ENCODE peak calls at places on chromosome 19, in nine cellular contexts. One of them, this sample, is unnamed.
A peak's percentile ranks its signal among the peaks of the same experiment; 100 is the strongest.

GRCh38 chr19:17346109-17346671 is 8.8 kb downstream of the GTPBP3 start:
- DNase-seq in neural progenitor cell: peak; percentile 83
- DNase-seq in NCI-H1930: no peak
- DNase-seq in neural crest cell: peak; percentile 90
- DNase-seq in ELR: peak; percentile 74
- DNase-seq in HS-5: no peak
- DNase-seq in activated T-cell treated with anti-CD3 and anti-CD28 coated beads for 1 hour: peak; percentile 76
- DNase-seq in head of caudate nucleus: peak; percentile 84
- DNase-seq in NCI-H2081: peak; percentile 56
- DNase-seq in this sample: no peak

GRCh38 chr19:21202865-21203494 is 61.1 kb downstream of the ZNF431 start:
- DNase-seq in neural progenitor cell: peak; percentile 65
- DNase-seq in NCI-H1930: no peak
- DNase-seq in neural crest cell: peak; percentile 13
- DNase-seq in ELR: peak; percentile 53
- DNase-seq in HS-5: no peak
- DNase-seq in activated T-cell treated with anti-CD3 and anti-CD28 coated beads for 1 hour: peak; percentile 3
- DNase-seq in head of caudate nucleus: peak; percentile 15
- DNase-seq in NCI-H2081: peak; percentile 3
- DNase-seq in this sample: no peak

GRCh38 chr19:14410054-14410774 is 8.9 kb downstream of the DDX39A start:
- DNase-seq in neural progenitor cell: no peak
- DNase-seq in NCI-H1930: no peak
- DNase-seq in neural crest cell: no peak
- DNase-seq in ELR: no peak
- DNase-seq in HS-5: no peak
- DNase-seq in activated T-cell treated with anti-CD3 and anti-CD28 coated beads for 1 hour: no peak
- DNase-seq in head of caudate nucleus: no peak
- DNase-seq in NCI-H2081: no peak
- DNase-seq in this sample: no peak

GRCh38 chr19:2720777-2721569 is at the start of gene DIRAS1:
- DNase-seq in neural progenitor cell: peak; percentile 60
- DNase-seq in NCI-H1930: no peak
- DNase-seq in neural crest cell: peak; percentile 45
- DNase-seq in ELR: no peak
- DNase-seq in HS-5: no peak
- DNase-seq in activated T-cell treated with anti-CD3 and anti-CD28 coated beads for 1 hour: no peak
- DNase-seq in head of caudate nucleus: peak; percentile 44
- DNase-seq in NCI-H2081: no peak
- DNase-seq in this sample: no peak

GRCh38 chr19:31554360-31554759 is 205.1 kb upstream of the TSHZ3 start:
- DNase-seq in neural progenitor cell: no peak
- DNase-seq in NCI-H1930: no peak
- DNase-seq in neural crest cell: no peak
- DNase-seq in ELR: no peak
- DNase-seq in HS-5: no peak
- DNase-seq in activated T-cell treated with anti-CD3 and anti-CD28 coated beads for 1 hour: no peak
- DNase-seq in head of caudate nucleus: no peak
- DNase-seq in NCI-H2081: no peak
- DNase-seq in this sample: no peak

GRCh38 chr19:42114412-42114811 is 17.8 kb downstream of the POU2F2 start:
- DNase-seq in neural progenitor cell: no peak
- DNase-seq in NCI-H1930: no peak
- DNase-seq in neural crest cell: no peak
- DNase-seq in ELR: peak; percentile 40
- DNase-seq in HS-5: no peak
- DNase-seq in activated T-cell treated with anti-CD3 and anti-CD28 coated beads for 1 hour: no peak
- DNase-seq in head of caudate nucleus: no peak
- DNase-seq in NCI-H2081: no peak
- DNase-seq in this sample: no peak

GRCh38 chr19:35741216-35741541 is 1.1 kb downstream of the IGFLR1 start:
- DNase-seq in neural progenitor cell: no peak
- DNase-seq in NCI-H1930: no peak
- DNase-seq in neural crest cell: no peak
- DNase-seq in ELR: no peak
- DNase-seq in HS-5: no peak
- DNase-seq in activated T-cell treated with anti-CD3 and anti-CD28 coated beads for 1 hour: no peak
- DNase-seq in head of caudate nucleus: no peak
- DNase-seq in NCI-H2081: no peak
- DNase-seq in this sample: no peak

GRCh38 chr19:50230379-50231351 is 27.2 kb downstream of the MYH14 start:
- DNase-seq in neural progenitor cell: peak; percentile 57
- DNase-seq in NCI-H1930: no peak
- DNase-seq in neural crest cell: no peak
- DNase-seq in ELR: no peak
- DNase-seq in HS-5: no peak
- DNase-seq in activated T-cell treated with anti-CD3 and anti-CD28 coated beads for 1 hour: no peak
- DNase-seq in head of caudate nucleus: no peak
- DNase-seq in NCI-H2081: no peak
- DNase-seq in this sample: no peak

GRCh38 chr19:4889034-4889825 is 13.5 kb downstream of the ARRDC5 start:
- DNase-seq in neural progenitor cell: no peak
- DNase-seq in NCI-H1930: no peak
- DNase-seq in neural crest cell: no peak
- DNase-seq in ELR: peak; percentile 99
- DNase-seq in HS-5: peak; percentile 82
- DNase-seq in activated T-cell treated with anti-CD3 and anti-CD28 coated beads for 1 hour: no peak
- DNase-seq in head of caudate nucleus: no peak
- DNase-seq in NCI-H2081: no peak
- DNase-seq in this sample: no peak

GRCh38 chr19:41951686-41952172 is 7.4 kb downstream of the RABAC1 start:
- DNase-seq in neural progenitor cell: peak; percentile 85
- DNase-seq in NCI-H1930: peak; percentile 53
- DNase-seq in neural crest cell: peak; percentile 96
- DNase-seq in ELR: peak; percentile 71
- DNase-seq in HS-5: no peak
- DNase-seq in activated T-cell treated with anti-CD3 and anti-CD28 coated beads for 1 hour: peak; percentile 90
- DNase-seq in head of caudate nucleus: peak; percentile 88
- DNase-seq in NCI-H2081: peak; percentile 59
- DNase-seq in this sample: no peak